ENCODE peak calls at places on chromosomes 16 and 17, in nine cellular contexts. One of them, this sample, is unnamed.
A peak's percentile ranks its signal among the peaks of the same experiment; 100 is the strongest.

GRCh38 chr16:66954097-66954659 is 6.9 kb upstream of the CES3 start:
- DNase-seq in SW480: peak; percentile 69
- DNase-seq in lung microvascular endothelial cell: peak; percentile 73
- DNase-seq in GM04504: peak; percentile 44
- DNase-seq in left colon: peak; percentile 76
- DNase-seq in mesendoderm: peak; percentile 83
- DNase-seq in HTR-8/SVneo: peak; percentile 80
- DNase-seq in NCI-H460: peak; percentile 89
- DNase-seq in amygdala: peak; percentile 10
- DNase-seq in this sample: peak; percentile 74

GRCh38 chr16:85148959-85149358 is 36.7 kb upstream of the CIBAR2 start:
- DNase-seq in SW480: no peak
- DNase-seq in lung microvascular endothelial cell: peak; percentile 79
- DNase-seq in GM04504: no peak
- DNase-seq in left colon: no peak
- DNase-seq in mesendoderm: no peak
- DNase-seq in HTR-8/SVneo: no peak
- DNase-seq in NCI-H460: no peak
- DNase-seq in amygdala: no peak
- DNase-seq in this sample: peak; percentile 44

GRCh38 chr16:70430667-70431536 is 8.0 kb downstream of the ST3GAL2 start:
- DNase-seq in SW480: no peak
- DNase-seq in lung microvascular endothelial cell: peak; percentile 62
- DNase-seq in GM04504: no peak
- DNase-seq in left colon: no peak
- DNase-seq in mesendoderm: peak; percentile 69
- DNase-seq in HTR-8/SVneo: no peak
- DNase-seq in NCI-H460: no peak
- DNase-seq in amygdala: no peak
- DNase-seq in this sample: no peak

GRCh38 chr17:7824021-7824924 is 9.7 kb upstream of the KDM6B start:
- DNase-seq in SW480: no peak
- DNase-seq in lung microvascular endothelial cell: no peak
- DNase-seq in GM04504: no peak
- DNase-seq in left colon: no peak
- DNase-seq in mesendoderm: no peak
- DNase-seq in HTR-8/SVneo: no peak
- DNase-seq in NCI-H460: no peak
- DNase-seq in amygdala: no peak
- DNase-seq in this sample: no peak

GRCh38 chr17:51275381-51275780 is 15.0 kb downstream of the UTP18 start:
- DNase-seq in SW480: no peak
- DNase-seq in lung microvascular endothelial cell: peak; percentile 48
- DNase-seq in GM04504: peak; percentile 60
- DNase-seq in left colon: no peak
- DNase-seq in mesendoderm: no peak
- DNase-seq in HTR-8/SVneo: no peak
- DNase-seq in NCI-H460: no peak
- DNase-seq in amygdala: no peak
- DNase-seq in this sample: no peak

GRCh38 chr16:1923299-1924034 is 5.3 kb upstream of the HS3ST6 start:
- DNase-seq in SW480: peak; percentile 75
- DNase-seq in lung microvascular endothelial cell: no peak
- DNase-seq in GM04504: no peak
- DNase-seq in left colon: peak; percentile 56
- DNase-seq in mesendoderm: peak; percentile 87
- DNase-seq in HTR-8/SVneo: peak; percentile 41
- DNase-seq in NCI-H460: peak; percentile 48
- DNase-seq in amygdala: no peak
- DNase-seq in this sample: peak; percentile 54

GRCh38 chr17:42553866-42554249 is 1.1 kb downstream of the HSD17B1 start:
- DNase-seq in SW480: no peak
- DNase-seq in lung microvascular endothelial cell: peak; percentile 25
- DNase-seq in GM04504: no peak
- DNase-seq in left colon: peak; percentile 42
- DNase-seq in mesendoderm: no peak
- DNase-seq in HTR-8/SVneo: no peak
- DNase-seq in NCI-H460: no peak
- DNase-seq in amygdala: no peak
- DNase-seq in this sample: no peak

GRCh38 chr17:58337600-58338453 is 9.2 kb upstream of the TSPOAP1 start:
- DNase-seq in SW480: peak; percentile 88
- DNase-seq in lung microvascular endothelial cell: no peak
- DNase-seq in GM04504: peak; percentile 64
- DNase-seq in left colon: peak; percentile 81
- DNase-seq in mesendoderm: peak; percentile 93
- DNase-seq in HTR-8/SVneo: peak; percentile 87
- DNase-seq in NCI-H460: no peak
- DNase-seq in amygdala: no peak
- DNase-seq in this sample: peak; percentile 98

GRCh38 chr17:33936764-33937163 is 318.3 kb upstream of the CCL2 start:
- DNase-seq in SW480: no peak
- DNase-seq in lung microvascular endothelial cell: no peak
- DNase-seq in GM04504: no peak
- DNase-seq in left colon: no peak
- DNase-seq in mesendoderm: no peak
- DNase-seq in HTR-8/SVneo: no peak
- DNase-seq in NCI-H460: no peak
- DNase-seq in amygdala: no peak
- DNase-seq in this sample: no peak

This sample was measured in HT1080.